ENCODE peak calls at places on chromosomes 3 and 15, in eight cellular contexts. One of them, this sample, is unnamed. For H3K36me3, the result is how much of the 10 kb centered on the place peaks cover.

GRCh38 chr3:59425942-59426341 is 376.1 kb upstream of the CFAP20DC start:
- DNase-seq in body of pancreas: no peak
- DNase-seq in brain microvascular endothelial cell: no peak
- DNase-seq in CD8-positive, alpha-beta T cell: no peak
- DNase-seq in MM.1S: peak
- DNase-seq in GM06990: no peak
- DNase-seq in tibial artery: no peak
- DNase-seq in GM23248: no peak
- DNase-seq in this sample: no peak

GRCh38 chr3:54577313-54577712 is 350.5 kb downstream of the LRTM1 start:
- DNase-seq in body of pancreas: no peak
- DNase-seq in GM06990: no peak
- DNase-seq in brain microvascular endothelial cell: no peak
- DNase-seq in CD8-positive, alpha-beta T cell: no peak
- DNase-seq in GM23248: peak
- DNase-seq in MM.1S: no peak
- DNase-seq in tibial artery: no peak
- DNase-seq in this sample: no peak

GRCh38 chr15:66931768-66932633 is 133.4 kb upstream of the SMAD3 start:
- DNase-seq in GM06990: no peak
- DNase-seq in brain microvascular endothelial cell: peak
- DNase-seq in CD8-positive, alpha-beta T cell: no peak
- DNase-seq in MM.1S: no peak
- DNase-seq in GM23248: peak
- DNase-seq in body of pancreas: peak
- DNase-seq in tibial artery: peak
- DNase-seq in this sample: peak

GRCh38 chr3:134419214-134419965 is 45.1 kb upstream of the AMOTL2 start:
- DNase-seq in GM23248: no peak
- DNase-seq in GM06990: no peak
- DNase-seq in brain microvascular endothelial cell: no peak
- DNase-seq in tibial artery: no peak
- DNase-seq in body of pancreas: peak
- DNase-seq in CD8-positive, alpha-beta T cell: no peak
- DNase-seq in MM.1S: no peak
- DNase-seq in this sample: no peak

GRCh38 chr3:149393355-149394165 is 16.1 kb upstream of the TM4SF1 start:
- DNase-seq in brain microvascular endothelial cell: peak
- DNase-seq in tibial artery: peak
- DNase-seq in GM06990: peak
- DNase-seq in GM23248: peak
- DNase-seq in MM.1S: peak
- DNase-seq in CD8-positive, alpha-beta T cell: no peak
- DNase-seq in body of pancreas: peak
- DNase-seq in this sample: peak

GRCh38 chr3:6250167-6250566 is 610.7 kb upstream of the GRM7 start:
- DNase-seq in GM23248: no peak
- DNase-seq in tibial artery: no peak
- DNase-seq in GM06990: no peak
- DNase-seq in MM.1S: peak
- DNase-seq in body of pancreas: no peak
- DNase-seq in CD8-positive, alpha-beta T cell: no peak
- DNase-seq in brain microvascular endothelial cell: no peak
- DNase-seq in this sample: no peak

GRCh38 chr15:46489276-46489675 is 854.4 kb downstream of the SQOR start:
- DNase-seq in body of pancreas: no peak
- DNase-seq in MM.1S: peak
- DNase-seq in CD8-positive, alpha-beta T cell: no peak
- DNase-seq in GM06990: no peak
- DNase-seq in brain microvascular endothelial cell: no peak
- DNase-seq in GM23248: no peak
- DNase-seq in tibial artery: no peak
- DNase-seq in this sample: no peak

GRCh38 chr15:75131269-75131643 is 70.4 kb upstream of the C15orf39 start:
- DNase-seq in body of pancreas: no peak
- DNase-seq in GM23248: peak
- DNase-seq in brain microvascular endothelial cell: no peak
- DNase-seq in CD8-positive, alpha-beta T cell: no peak
- DNase-seq in GM06990: no peak
- DNase-seq in MM.1S: no peak
- DNase-seq in tibial artery: no peak
- DNase-seq in this sample: no peak

GRCh38 chr3:64103131-64103530 is 79.8 kb upstream of the PSMD6 start:
- DNase-seq in brain microvascular endothelial cell: no peak
- DNase-seq in MM.1S: no peak
- DNase-seq in tibial artery: no peak
- DNase-seq in GM23248: no peak
- DNase-seq in body of pancreas: no peak
- DNase-seq in CD8-positive, alpha-beta T cell: no peak
- DNase-seq in GM06990: no peak
- DNase-seq in this sample: no peak

GRCh38 chr15:70474682-70475438 is 288.5 kb downstream of the UACA start:
- DNase-seq in GM23248: peak
- DNase-seq in GM06990: no peak
- DNase-seq in brain microvascular endothelial cell: peak
- DNase-seq in body of pancreas: peak
- DNase-seq in MM.1S: no peak
- DNase-seq in tibial artery: peak
- DNase-seq in CD8-positive, alpha-beta T cell: no peak
- DNase-seq in this sample: no peak

GRCh38 chr3:42780892-42781700 is 8.0 kb upstream of the CCDC13 start:
- DNase-seq in GM06990: peak
- DNase-seq in CD8-positive, alpha-beta T cell: no peak
- DNase-seq in GM23248: peak
- DNase-seq in tibial artery: no peak
- DNase-seq in body of pancreas: peak
- DNase-seq in brain microvascular endothelial cell: peak
- DNase-seq in MM.1S: peak
- DNase-seq in this sample: no peak

DNA sequence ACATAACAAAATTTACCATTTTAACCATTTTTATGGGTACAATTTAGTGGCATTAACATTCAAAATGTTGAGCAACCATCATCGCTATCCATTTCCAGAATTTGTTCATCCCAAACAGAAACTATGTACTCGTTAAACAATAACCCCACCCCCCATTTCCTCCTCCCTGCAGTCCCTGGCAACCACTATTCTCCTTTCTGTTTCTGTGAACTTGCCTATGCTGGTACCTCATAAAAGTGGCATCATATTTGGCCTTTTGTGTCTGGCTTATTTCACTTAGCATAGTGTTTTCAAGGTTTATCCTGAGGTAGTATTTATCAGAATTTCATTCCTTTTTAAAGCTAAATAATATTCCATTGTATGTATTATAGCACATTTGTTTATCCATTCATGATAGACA is 32.4 kb downstream of the C3orf80 start:
- DNase-seq in body of pancreas: no peak
- DNase-seq in GM06990: no peak
- DNase-seq in MM.1S: peak
- DNase-seq in GM23248: no peak
- DNase-seq in tibial artery: no peak
- DNase-seq in brain microvascular endothelial cell: no peak
- DNase-seq in CD8-positive, alpha-beta T cell: no peak
- DNase-seq in this sample: no peak
- H3K36me3 ChIP-seq in body of pancreas: under half
- H3K36me3 ChIP-seq in GM06990: under half
- H3K36me3 ChIP-seq in MM.1S: under half
- H3K36me3 ChIP-seq in GM23248: under half
- H3K36me3 ChIP-seq in tibial artery: under half
- H3K36me3 ChIP-seq in brain microvascular endothelial cell: under half
- H3K36me3 ChIP-seq in CD8-positive, alpha-beta T cell: under half
- H3K36me3 ChIP-seq in this sample: under half

DNA sequence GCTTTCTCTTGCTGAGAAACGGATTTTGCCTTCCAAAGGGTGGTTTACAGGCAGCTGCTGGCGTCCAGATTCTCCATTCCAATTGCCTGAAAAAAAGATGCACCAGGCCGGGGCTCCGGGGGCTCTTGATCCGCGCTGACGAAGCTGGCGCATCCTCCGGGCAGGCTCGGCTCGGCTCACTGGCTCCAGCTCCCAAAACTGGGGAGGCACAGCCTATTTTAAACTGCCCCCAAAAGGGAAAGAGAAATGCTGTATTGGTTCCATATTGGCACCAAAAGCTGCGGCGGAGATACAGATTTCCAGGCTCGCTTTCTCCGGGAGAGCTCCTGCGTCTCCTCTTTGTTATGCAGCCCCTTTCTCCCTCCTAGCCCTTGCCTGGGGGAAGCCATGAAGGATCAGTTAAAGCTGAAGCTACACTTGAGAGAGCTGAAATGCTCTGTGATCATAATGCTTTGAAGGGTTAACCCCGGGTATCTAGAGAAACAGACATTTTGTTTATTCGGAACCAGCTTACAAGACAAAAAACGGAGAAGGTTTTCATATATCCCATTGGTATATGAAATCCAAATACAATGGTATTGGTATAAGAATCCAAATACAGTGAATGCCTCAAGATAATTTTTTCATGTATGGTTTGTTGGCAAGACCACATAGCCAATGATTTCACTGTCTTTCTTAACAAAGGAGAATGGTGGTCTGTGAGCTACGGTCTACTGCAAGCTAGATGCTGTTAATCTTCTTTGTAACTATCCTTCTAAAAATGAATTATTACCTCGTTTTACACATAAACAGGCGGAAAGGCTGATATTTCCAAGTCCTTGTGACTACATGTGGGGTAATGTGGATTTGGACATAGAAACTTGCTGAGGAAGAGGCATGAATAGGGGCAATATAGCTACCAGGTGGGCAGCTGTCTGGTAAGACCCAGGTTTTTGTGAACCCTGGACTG is 704 bp downstream of the CD200 start:
- DNase-seq in GM06990: no peak
- DNase-seq in tibial artery: peak
- DNase-seq in CD8-positive, alpha-beta T cell: no peak
- DNase-seq in MM.1S: no peak
- DNase-seq in brain microvascular endothelial cell: no peak
- DNase-seq in GM23248: no peak
- DNase-seq in body of pancreas: no peak
- DNase-seq in this sample: peak
- H3K4me3 ChIP-seq in GM06990: peak
- H3K4me3 ChIP-seq in tibial artery: peak
- H3K4me3 ChIP-seq in CD8-positive, alpha-beta T cell: peak
- H3K4me3 ChIP-seq in MM.1S: peak
- H3K4me3 ChIP-seq in brain microvascular endothelial cell: peak
- H3K4me3 ChIP-seq in GM23248: peak
- H3K4me3 ChIP-seq in body of pancreas: no peak
- H3K4me3 ChIP-seq in this sample: peak

DNA sequence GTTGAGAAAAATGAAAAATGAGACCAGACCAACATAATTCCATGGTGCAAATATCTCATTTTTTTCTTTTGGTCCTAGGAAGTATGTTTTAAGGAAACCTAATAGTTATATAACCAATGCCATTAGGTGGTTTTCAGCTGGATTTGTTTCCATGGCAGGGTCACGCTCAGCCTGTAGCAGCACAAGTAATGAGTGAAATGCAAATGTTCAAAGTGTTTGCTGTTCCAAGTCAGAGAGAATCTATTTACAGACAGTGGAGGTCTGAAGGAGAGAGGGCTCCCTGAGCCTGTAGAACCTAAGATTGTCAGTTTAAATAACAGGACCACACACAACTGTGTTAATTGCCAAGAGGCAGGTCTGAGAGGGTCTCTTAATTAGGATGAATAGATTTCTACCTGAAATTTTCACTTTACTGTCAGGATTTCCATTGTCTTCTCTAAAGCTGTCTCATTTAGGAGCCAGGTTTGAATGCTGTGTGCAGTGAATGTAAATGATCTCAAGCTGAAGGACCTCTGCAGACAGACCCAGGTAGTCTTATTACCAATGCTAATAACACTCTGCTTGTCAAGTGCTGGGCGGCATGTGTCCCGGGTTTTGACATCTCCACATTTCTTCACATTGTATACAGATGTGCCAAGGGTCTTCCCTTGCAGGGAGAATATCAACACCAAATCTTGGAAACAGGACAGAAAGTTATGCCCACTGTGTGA is 317.3 kb upstream of the NECTIN3 start:
- DNase-seq in MM.1S: no peak
- DNase-seq in GM06990: no peak
- DNase-seq in GM23248: no peak
- DNase-seq in CD8-positive, alpha-beta T cell: no peak
- DNase-seq in body of pancreas: no peak
- DNase-seq in tibial artery: no peak
- DNase-seq in brain microvascular endothelial cell: no peak
- DNase-seq in this sample: no peak
- H3K36me3 ChIP-seq in MM.1S: under half
- H3K36me3 ChIP-seq in GM06990: under half
- H3K36me3 ChIP-seq in GM23248: under half
- H3K36me3 ChIP-seq in CD8-positive, alpha-beta T cell: under half
- H3K36me3 ChIP-seq in body of pancreas: under half
- H3K36me3 ChIP-seq in tibial artery: under half
- H3K36me3 ChIP-seq in brain microvascular endothelial cell: under half
- H3K36me3 ChIP-seq in this sample: under half

DNA sequence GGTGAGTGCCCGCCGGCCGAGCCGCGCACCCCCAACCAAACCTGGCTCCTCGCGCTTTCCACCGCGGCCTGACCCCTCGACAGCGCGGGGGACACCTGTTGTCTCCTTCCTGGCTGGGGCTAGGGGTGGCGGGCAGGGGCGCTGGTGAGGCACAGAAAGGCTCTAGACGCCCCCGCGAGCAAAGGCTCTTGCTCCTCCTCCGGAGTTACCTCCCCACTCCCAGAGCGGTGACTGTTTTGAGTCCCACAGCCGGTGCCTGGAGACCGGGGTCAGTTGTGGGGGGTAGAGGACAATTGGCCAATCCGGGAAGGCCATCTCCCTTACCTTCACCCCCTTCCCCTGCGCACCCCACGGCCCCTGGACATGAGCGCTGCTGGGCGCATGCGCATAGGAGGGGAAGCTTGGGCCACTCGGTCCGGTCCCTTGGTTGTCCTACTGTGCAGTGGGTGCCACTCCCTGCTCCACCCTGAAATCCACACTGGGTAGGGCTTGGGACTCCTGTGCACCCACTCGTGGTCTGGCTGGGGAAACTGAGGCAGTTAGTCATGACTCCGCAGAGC is 554 bp downstream of the CHST13 start:
- DNase-seq in GM23248: peak
- DNase-seq in MM.1S: no peak
- DNase-seq in tibial artery: no peak
- DNase-seq in body of pancreas: no peak
- DNase-seq in CD8-positive, alpha-beta T cell: no peak
- DNase-seq in GM06990: no peak
- DNase-seq in brain microvascular endothelial cell: no peak
- DNase-seq in this sample: peak
- H3K4me3 ChIP-seq in GM23248: peak
- H3K4me3 ChIP-seq in MM.1S: peak
- H3K4me3 ChIP-seq in tibial artery: peak
- H3K4me3 ChIP-seq in body of pancreas: peak
- H3K4me3 ChIP-seq in CD8-positive, alpha-beta T cell: no peak
- H3K4me3 ChIP-seq in GM06990: no peak
- H3K4me3 ChIP-seq in brain microvascular endothelial cell: no peak
- H3K4me3 ChIP-seq in this sample: no peak

DNA sequence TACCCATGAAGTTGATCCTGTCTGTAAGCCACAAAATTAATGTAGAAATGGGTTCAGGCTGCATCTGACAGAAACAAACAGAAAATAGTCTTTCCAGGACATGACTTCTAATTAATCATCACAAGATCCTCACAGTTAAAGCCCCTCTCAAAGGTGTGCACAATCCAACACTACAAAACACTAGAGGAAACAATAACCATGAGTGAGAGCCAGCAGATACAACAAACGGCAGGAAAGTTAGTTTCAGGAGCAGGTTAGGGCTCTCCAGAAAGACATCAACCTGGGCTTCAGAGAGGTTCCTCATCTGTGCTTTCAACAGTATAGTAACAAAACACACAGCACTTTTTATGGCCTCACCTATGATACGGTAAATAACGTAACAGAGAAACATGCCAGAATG is 42.8 kb downstream of the DPH3 start:
- DNase-seq in MM.1S: no peak
- DNase-seq in brain microvascular endothelial cell: no peak
- DNase-seq in tibial artery: no peak
- DNase-seq in body of pancreas: no peak
- DNase-seq in GM06990: no peak
- DNase-seq in CD8-positive, alpha-beta T cell: no peak
- DNase-seq in GM23248: no peak
- DNase-seq in this sample: no peak
- H3K36me3 ChIP-seq in MM.1S: under half
- H3K36me3 ChIP-seq in brain microvascular endothelial cell: under half
- H3K36me3 ChIP-seq in tibial artery: under half
- H3K36me3 ChIP-seq in body of pancreas: under half
- H3K36me3 ChIP-seq in GM06990: under half
- H3K36me3 ChIP-seq in CD8-positive, alpha-beta T cell: under half
- H3K36me3 ChIP-seq in GM23248: under half
- H3K36me3 ChIP-seq in this sample: under half

This sample was measured in mucosa of descending colon.